ENCODE peak calls at places on chromosomes 5 and 9, in five cellular contexts. L is SK-N-SH, F is gastrocnemius medialis, X is endothelial cell of umbilical vein, I is A673. G is an unnamed sample.
A peak's percentile ranks its signal among the peaks of the same experiment; 100 is the strongest.

GRCh38 chr5:167587768-167588167 is 703.7 kb upstream of the WWC1 start:
- DNase-seq in L (peak; percentile 48), I (peak; percentile 71), F (no peak), X (no peak), G (peak; percentile 36)

GRCh38 chr5:94281402-94281801 is 337.0 kb downstream of the KIAA0825 start:
- DNase-seq in F (no peak), X (no peak), L (no peak), I (no peak), G (no peak)

GRCh38 chr9:93297659-93298497 is 113.9 kb downstream of the WNK2 start:
- DNase-seq in F (no peak), I (no peak), L (peak; percentile 39), X (no peak), G (no peak)

GRCh38 chr5:179209359-179210150 is 135.7 kb downstream of the ADAMTS2 start:
- DNase-seq in F (no peak), L (no peak), I (no peak), X (no peak), G (no peak)

GRCh38 chr5:100595152-100595811 is 60.1 kb downstream of the FAM174A start:
- DNase-seq in L (peak; percentile 1), I (peak; percentile 22), F (peak; percentile 53), X (peak; percentile 96), G (peak; percentile 84)

GRCh38 chr5:55582256-55582655 is 47.5 kb upstream of the PLPP1 start:
- DNase-seq in L (no peak), X (no peak), F (no peak), I (no peak), G (no peak)

GRCh38 chr9:120870206-120870605 is 6.8 kb downstream of the PHF19 start:
- DNase-seq in X (peak; percentile 50), L (no peak), F (no peak), I (no peak), G (no peak)

GRCh38 chr5:92372766-92373165 is 989.6 kb upstream of the ARRDC3 start:
- DNase-seq in X (no peak), F (no peak), L (no peak), I (no peak), G (peak; percentile 48)

GRCh38 chr5:168274416-168274815 is 17.0 kb upstream of the WWC1 start:
- DNase-seq in L (no peak), I (peak; percentile 33), F (no peak), X (no peak), G (no peak)

GRCh38 chr9:136916330-136917184 is 28.0 kb downstream of the FBXW5 start:
- DNase-seq in X (no peak), L (no peak), I (no peak), F (no peak), G (no peak)

GRCh38 chr9:72363226-72363625 is 1.8 kb downstream of the ZFAND5 start:
- DNase-seq in F (no peak), X (peak; percentile 22), I (no peak), L (no peak), G (no peak)

GRCh38 chr5:98721231-98721928 is 52.1 kb upstream of the RGMB start:
- DNase-seq in F (no peak), X (no peak), I (no peak), L (no peak), G (no peak)

GRCh38 chr5:180592176-180592575 is 877 bp upstream of the SCGB3A1 start:
- DNase-seq in F (no peak), I (no peak), L (peak; percentile 7), X (no peak), G (no peak)

GRCh38 chr9:107929439-107929838 is 439.9 kb upstream of the KLF4 start:
- DNase-seq in F (peak; percentile 33), X (no peak), I (no peak), L (no peak), G (peak; percentile 78)

GRCh38 chr5:23027830-23028229 is 174.7 kb upstream of the CDH12 start:
- DNase-seq in F (no peak), I (no peak), X (no peak), L (no peak), G (no peak)

GRCh38 chr5:23026252-23027170 is 173.4 kb upstream of the CDH12 start:
- DNase-seq in I (peak; percentile 27), L (no peak), F (no peak), X (no peak), G (no peak)

GRCh38 chr5:23027341-23027740 is 174.2 kb upstream of the CDH12 start:
- DNase-seq in I (no peak), F (no peak), X (no peak), L (no peak), G (no peak)

GRCh38 chr5:23028445-23028844 is 175.3 kb upstream of the CDH12 start:
- DNase-seq in I (no peak), X (no peak), F (no peak), L (no peak), G (no peak)

DNA sequence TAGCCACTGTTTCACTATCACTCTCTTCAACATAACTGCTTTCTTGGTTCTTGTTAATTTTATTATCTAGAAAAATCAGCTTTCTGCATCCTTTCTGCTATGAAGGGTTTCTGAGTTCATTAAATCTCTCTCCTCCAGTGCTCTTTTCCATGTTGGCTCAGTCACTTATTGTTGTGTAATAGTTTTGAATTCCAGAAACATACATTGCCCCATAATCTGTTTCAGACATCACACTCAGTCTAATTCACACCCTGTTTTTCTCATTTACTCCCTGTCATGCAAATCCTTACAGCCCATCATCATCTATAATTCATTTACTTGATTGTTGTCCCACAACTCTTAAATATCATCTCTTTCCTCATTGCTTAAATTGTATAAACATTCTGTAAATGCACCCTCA is 176.2 kb upstream of the CDH12 start:
- DNase-seq in F (no peak), I (no peak), L (no peak), X (no peak), G (no peak)
- H3K27me3 ChIP-seq in F (no peaks in the 10 kb centered on the region), I (peaks cover 2% of the 10 kb centered on the region), L (no peaks in the 10 kb centered on the region), X (no peaks in the 10 kb centered on the region), G (no peaks in the 10 kb centered on the region)

DNA sequence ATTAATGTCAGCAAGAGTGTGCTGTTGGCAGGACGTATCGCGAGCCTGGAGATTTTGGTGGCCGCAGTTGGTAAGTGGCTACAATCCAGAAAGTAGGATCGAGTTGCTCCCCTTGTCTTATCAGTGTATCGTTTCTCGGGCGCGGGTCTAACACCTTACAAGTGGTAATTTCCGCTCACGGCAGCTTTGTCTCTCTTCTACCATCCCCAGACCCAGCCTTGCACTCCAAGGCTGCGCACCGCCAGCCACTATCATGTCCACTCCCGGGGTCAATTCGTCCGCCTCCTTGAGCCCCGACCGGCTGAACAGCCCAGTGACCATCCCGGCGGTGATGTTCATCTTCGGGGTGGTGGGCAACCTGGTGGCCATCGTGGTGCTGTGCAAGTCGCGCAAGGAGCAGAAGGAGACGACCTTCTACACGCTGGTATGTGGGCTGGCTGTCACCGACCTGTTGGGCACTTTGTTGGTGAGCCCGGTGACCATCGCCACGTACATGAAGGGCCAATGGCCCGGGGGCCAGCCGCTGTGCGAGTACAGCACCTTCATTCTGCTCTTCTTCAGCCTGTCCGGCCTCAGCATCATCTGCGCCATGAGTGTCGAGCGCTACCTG is 1.1 kb downstream of the PTGER4 start:
- DNase-seq in I (peak; percentile 38), X (peak; percentile 66), L (peak; percentile 39), F (no peak), G (peak; percentile 46)
- H3K4me1 ChIP-seq in I (peaks cover 26% of the 10 kb centered on the region), X (peaks cover 43% of the 10 kb centered on the region), L (peaks cover 11% of the 10 kb centered on the region), F (peaks cover 20% of the 10 kb centered on the region), G (peaks cover 20% of the 10 kb centered on the region)

GRCh38 chr5:64595519-64595855 is 89.7 kb downstream of the RGS7BP start:
- DNase-seq in L (no peak), I (no peak), F (no peak), X (no peak), G (no peak)

GRCh38 chr5:64599226-64599625 is 91.1 kb upstream of the SHISAL2B start:
- DNase-seq in F (no peak), I (no peak), X (no peak), L (no peak), G (no peak)

GRCh38 chr5:64592942-64593341 is 87.1 kb downstream of the RGS7BP start:
- DNase-seq in L (no peak), F (no peak), X (no peak), I (no peak), G (no peak)

GRCh38 chr5:64594025-64594424 is 88.2 kb downstream of the RGS7BP start:
- DNase-seq in X (no peak), I (no peak), L (no peak), F (no peak), G (no peak)

DNA sequence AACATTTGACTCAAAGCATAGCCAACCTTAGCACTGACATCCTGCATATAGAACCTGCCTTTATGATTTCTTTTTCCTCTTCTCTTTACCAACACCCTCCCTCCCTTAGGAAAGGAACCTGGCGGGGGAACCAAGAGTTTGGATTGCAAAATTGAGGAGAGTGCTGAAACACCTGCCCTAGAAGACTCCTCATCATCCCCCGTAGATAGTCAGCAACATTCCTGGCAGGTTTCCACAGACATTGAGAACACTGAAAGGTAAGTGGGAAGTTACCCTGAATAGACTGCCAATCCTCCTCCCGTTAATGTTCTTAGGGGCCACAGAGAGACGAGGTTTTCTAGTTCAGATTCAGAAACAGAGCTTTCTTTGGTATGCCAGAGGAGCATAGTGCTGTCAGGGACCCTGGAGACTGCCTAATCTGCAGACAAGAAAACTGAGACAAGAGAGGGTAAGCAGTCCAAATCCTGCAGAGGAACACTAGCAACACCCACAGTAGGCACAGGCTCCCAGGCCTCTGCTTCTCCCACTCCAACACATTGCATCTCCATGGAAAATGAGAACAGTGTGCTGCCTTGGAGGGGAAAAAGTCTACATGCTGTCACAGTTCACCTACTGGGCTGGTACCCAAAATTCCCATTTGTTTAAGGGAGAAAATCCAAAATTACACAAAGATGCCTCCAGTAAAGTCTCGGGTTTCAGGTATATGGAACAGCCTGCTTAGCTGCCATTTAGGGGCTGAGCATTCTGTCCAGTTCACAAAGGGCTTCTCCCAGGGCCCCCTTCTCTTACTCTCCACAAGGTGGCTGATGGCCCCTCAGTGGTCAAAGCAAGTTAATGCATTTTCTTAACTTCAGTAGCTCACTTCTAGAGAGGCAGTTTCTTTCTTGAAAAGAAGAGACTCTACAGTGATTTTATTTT is 89.0 kb downstream of the RGS7BP start:
- DNase-seq in F (no peak), L (no peak), I (peak; percentile 7), X (peak; percentile 19), G (no peak)
- TF ChIP-seq CTCF in F (no peak), L (peak; percentile 34), I (peak; percentile 24), X (peak; percentile 62), G (peak; percentile 27)

GRCh38 chr5:157188270-157188669 is 7.6 kb downstream of the ITK start:
- DNase-seq in L (no peak), I (no peak), X (no peak), F (no peak), G (no peak)
- H3K27me3 ChIP-seq in L (no peaks in the 10 kb centered on the region), I (no peaks in the 10 kb centered on the region), X (no peaks in the 10 kb centered on the region), F (peaks cover 2% of the 10 kb centered on the region), G (no peaks in the 10 kb centered on the region)